ENCODE peak calls at places on chromosomes 1 and 21, in ten cellular contexts. I is mesendoderm; O is NCI-H774; P is heart left ventricle; B is activated CD8-positive, alpha-beta T cell treated with anti-CD3 and anti-CD28 coated beads for 36 hours; G is cardiac muscle cell; C is A673; U is activated naive CD4-positive, alpha-beta T cell; H is T-helper 1 cell; E is occipital lobe. R is an unnamed sample.

GRCh38 chr21:25170681-25171080 is 436.6 kb downstream of the MRPL39 start:
- DNase-seq in I (no peak), G (no peak), H (no peak), P (no peak), B (no peak), E (no peak), C (no peak), O (no peak), U (no peak), R (no peak)

GRCh38 chr21:43786423-43787179 is 2.8 kb upstream of the RRP1 start:
- DNase-seq in O (no peak), U (no peak), P (no peak), E (no peak), B (no peak), H (peak; percentile 18), G (no peak), I (no peak), C (no peak), R (no peak)

GRCh38 chr1:21507511-21508270 is 1.5 kb upstream of the ALPL start:
- DNase-seq in G (no peak), I (no peak), B (no peak), H (no peak), O (no peak), P (no peak), E (no peak), C (no peak), U (no peak), R (no peak)

GRCh38 chr1:160374701-160375443 is 8.0 kb downstream of the NHLH1 start:
- DNase-seq in H (no peak), C (peak; percentile 29), P (no peak), U (no peak), O (no peak), G (peak; percentile 30), E (no peak), B (no peak), I (peak; percentile 79), R (no peak)

GRCh38 chr21:32143222-32143939 is 135.5 kb downstream of the MIS18A start:
- DNase-seq in E (no peak), P (peak; percentile 31), G (no peak), B (no peak), U (no peak), H (no peak), I (no peak), C (no peak), O (no peak), R (no peak)

GRCh38 chr1:2229032-2229920 is 1.2 kb downstream of the SKI start:
- DNase-seq in P (peak; percentile 81), O (no peak), U (no peak), G (peak; percentile 79), E (peak; percentile 70), B (peak; percentile 68), I (peak; percentile 70), C (peak; percentile 83), H (peak; percentile 84), R (no peak)

GRCh38 chr1:32273389-32274208 is 18.3 kb upstream of the HDAC1 start:
- DNase-seq in E (no peak), O (peak; percentile 54), P (no peak), B (peak; percentile 95), U (peak; percentile 53), C (no peak), I (peak; percentile 92), H (peak; percentile 82), G (no peak), R (peak; percentile 91)

GRCh38 chr21:36200089-36200561 is 43.5 kb downstream of the DOP1B start:
- DNase-seq in H (no peak), G (no peak), C (no peak), P (no peak), I (no peak), E (no peak), U (no peak), O (no peak), B (no peak), R (no peak)

GRCh38 chr1:183979437-183979836 is 58.1 kb downstream of the COLGALT2 start:
- DNase-seq in O (no peak), E (no peak), H (no peak), U (no peak), I (no peak), C (no peak), P (no peak), B (no peak), G (no peak), R (no peak)

GRCh38 chr1:62309906-62310305 is 9.3 kb downstream of the KANK4 start:
- DNase-seq in E (no peak), O (no peak), H (no peak), I (no peak), B (no peak), C (no peak), U (no peak), P (no peak), G (no peak), R (no peak)

GRCh38 chr1:20259646-20260045 is 31.0 kb upstream of the VWA5B1 start:
- DNase-seq in B (no peak), I (no peak), U (no peak), O (no peak), P (no peak), C (no peak), E (no peak), H (no peak), G (no peak), R (no peak)

GRCh38 chr1:162458206-162458605 is 39.4 kb upstream of the UHMK1 start:
- DNase-seq in I (no peak), C (no peak), O (no peak), U (no peak), E (no peak), P (no peak), G (no peak), B (no peak), H (no peak), R (no peak)

GRCh38 chr1:7865978-7866377 is 13.1 kb upstream of the UTS2 start:
- DNase-seq in C (no peak), G (no peak), I (no peak), P (no peak), O (no peak), E (no peak), B (no peak), U (no peak), H (no peak), R (no peak)

GRCh38 chr1:58765016-58765415 is 18.8 kb downstream of the JUN start:
- DNase-seq in U (no peak), I (no peak), C (no peak), G (no peak), P (no peak), O (no peak), B (no peak), E (no peak), H (no peak), R (no peak)

GRCh38 chr1:109642610-109643009 is 13.3 kb upstream of the GSTM4 start:
- DNase-seq in H (no peak), P (no peak), C (no peak), U (no peak), E (no peak), G (no peak), I (no peak), B (no peak), O (no peak), R (peak; percentile 4)

GRCh38 chr1:32686387-32686786 is 16.2 kb downstream of the SYNC start:
- DNase-seq in U (no peak), G (no peak), C (no peak), B (no peak), H (no peak), P (no peak), I (no peak), O (no peak), E (no peak), R (no peak)

GRCh38 chr1:115459161-115459560 is 121.1 kb upstream of the NGF start:
- DNase-seq in P (no peak), E (no peak), C (no peak), I (no peak), H (no peak), B (no peak), U (no peak), G (no peak), O (no peak), R (no peak)

GRCh38 chr21:45592208-45592619 is 50.0 kb upstream of the SLC19A1 start:
- DNase-seq in C (no peak), U (no peak), G (no peak), E (no peak), O (no peak), H (peak; percentile 94), B (peak; percentile 92), I (no peak), P (no peak), R (no peak)

GRCh38 chr1:216894499-216894898 is 171.3 kb upstream of the ESRRG start:
- DNase-seq in U (no peak), E (no peak), C (no peak), P (no peak), H (no peak), B (no peak), G (no peak), I (no peak), O (no peak), R (no peak)

GRCh38 chr21:34021726-34022125 is 51.7 kb upstream of the MRPS6 start:
- DNase-seq in B (no peak), G (no peak), O (no peak), U (no peak), E (no peak), P (no peak), C (no peak), I (no peak), H (no peak), R (no peak)

GRCh38 chr1:68542586-68542985 is 45.7 kb upstream of the DEPDC1 start:
- DNase-seq in I (no peak), H (no peak), G (no peak), E (no peak), U (no peak), C (peak; percentile 12), B (no peak), P (no peak), O (no peak), R (peak; percentile 78)

GRCh38 chr1:6464514-6464836 is 1.5 kb downstream of the TNFRSF25 start:
- DNase-seq in G (no peak), I (no peak), H (peak; percentile 54), B (peak; percentile 66), P (peak; percentile 87), E (no peak), U (no peak), O (no peak), C (no peak), R (no peak)

GRCh38 chr1:24392982-24393645 is 20.5 kb downstream of the STPG1 start:
- DNase-seq in B (no peak), U (no peak), P (no peak), G (no peak), E (no peak), O (no peak), H (no peak), C (peak; percentile 57), I (no peak), R (no peak)

GRCh38 chr21:31255846-31256395 is 88.1 kb downstream of the TIAM1 start:
- DNase-seq in P (no peak), U (no peak), O (no peak), B (no peak), I (no peak), H (no peak), G (no peak), C (no peak), E (no peak), R (no peak)

GRCh38 chr21:20591294-20591693 is 406.9 kb upstream of the NCAM2 start:
- DNase-seq in B (no peak), O (no peak), G (no peak), C (no peak), I (peak; percentile 10), U (no peak), H (no peak), E (no peak), P (no peak), R (no peak)

GRCh38 chr1:153697873-153698647 is 19.6 kb downstream of the NPR1 start:
- DNase-seq in C (no peak), I (peak; percentile 67), P (peak; percentile 90), E (no peak), O (no peak), U (no peak), H (no peak), B (peak; percentile 7), G (no peak), R (no peak)

GRCh38 chr1:221337106-221337505 is 404.8 kb downstream of the DUSP10 start:
- DNase-seq in H (no peak), O (no peak), E (no peak), P (no peak), B (no peak), I (no peak), C (no peak), U (no peak), G (no peak), R (no peak)

GRCh38 chr1:244731651-244732050 is 78.7 kb downstream of the DESI2 start:
- DNase-seq in U (no peak), H (no peak), G (no peak), I (no peak), P (no peak), O (no peak), E (no peak), C (no peak), B (no peak), R (no peak)

R was measured in islet precursor cell.